ENCODE peak calls at places on chromosome 17, in six cellular contexts. E is cardiac muscle cell, D is fibroblast of pulmonary artery, Y is GM06990, L is thoracic aorta, B is mucosa of descending colon. Z is an unnamed sample.

GRCh38 chr17:36851230-36851629 is 86.0 kb upstream of the LHX1 start:
- DNase-seq in D (no peak), B (no peak), E (no peak), Y (no peak), L (no peak), Z (peak; percentile 81)

GRCh38 chr17:81198826-81199481 is 23.8 kb downstream of the CEP131 start:
- DNase-seq in E (no peak), Y (no peak), D (no peak), L (no peak), B (no peak), Z (no peak)

GRCh38 chr17:6574689-6575595 is 18.6 kb upstream of the PITPNM3 start:
- DNase-seq in E (peak; percentile 57), Y (peak; percentile 67), L (peak; percentile 24), B (peak; percentile 32), D (peak; percentile 65), Z (peak; percentile 48)

GRCh38 chr17:7987112-7987893 is 15.1 kb upstream of the GUCY2D start:
- DNase-seq in D (peak; percentile 53), E (no peak), Y (no peak), L (no peak), B (no peak), Z (peak; percentile 26)

GRCh38 chr17:67223924-67224323 is 21.1 kb downstream of the HELZ start:
- DNase-seq in E (no peak), Y (no peak), D (no peak), B (no peak), L (no peak), Z (no peak)

GRCh38 chr17:17774009-17774881 is 62.5 kb downstream of the SREBF1 start:
- DNase-seq in Y (no peak), D (peak; percentile 51), L (no peak), E (no peak), B (peak; percentile 82), Z (peak; percentile 96)

GRCh38 chr17:7328009-7328408 is 1.1 kb downstream of the NEURL4 start:
- DNase-seq in E (no peak), D (no peak), B (no peak), L (no peak), Y (no peak), Z (no peak)

GRCh38 chr17:17235212-17236174 is 1.5 kb downstream of the FLCN start:
- DNase-seq in D (peak; percentile 11), Y (no peak), B (no peak), L (no peak), E (peak; percentile 13), Z (peak; percentile 66)

GRCh38 chr17:51371732-51372151 is 111.4 kb downstream of the UTP18 start:
- DNase-seq in L (no peak), B (peak; percentile 31), D (peak; percentile 57), E (peak; percentile 45), Y (peak; percentile 32), Z (peak; percentile 57)

GRCh38 chr17:41750866-41751265 is 16.4 kb upstream of the HAP1 start:
- DNase-seq in D (no peak), Y (no peak), L (no peak), B (no peak), E (no peak), Z (no peak)

GRCh38 chr17:2253768-2254406 is 49.7 kb downstream of the SMG6 start:
- DNase-seq in Y (peak; percentile 72), E (no peak), L (no peak), D (no peak), B (no peak), Z (no peak)

GRCh38 chr17:393806-394717 is 41.5 kb upstream of the RPH3AL start:
- DNase-seq in L (no peak), B (no peak), E (no peak), D (no peak), Y (no peak), Z (peak; percentile 26)

GRCh38 chr17:82645516-82645915 is 2.7 kb downstream of the WDR45B start:
- DNase-seq in D (no peak), Y (no peak), L (no peak), B (no peak), E (no peak), Z (peak; percentile 40)

GRCh38 chr17:69344939-69345338 is 18.0 kb upstream of the ABCA5 start:
- DNase-seq in B (no peak), D (no peak), L (no peak), Y (no peak), E (no peak), Z (peak; percentile 22)

GRCh38 chr17:81070541-81071246 is 35.7 kb downstream of the BAIAP2 start:
- DNase-seq in L (no peak), B (no peak), E (no peak), Y (no peak), D (no peak), Z (no peak)

GRCh38 chr17:21816592-21817567 is 124.6 kb downstream of the KCNJ18 start:
- DNase-seq in E (no peak), D (no peak), B (no peak), Y (no peak), L (no peak), Z (no peak)

GRCh38 chr17:81039854-81040758 is 5.2 kb downstream of the BAIAP2 start:
- DNase-seq in Y (no peak), D (peak; percentile 62), E (no peak), B (no peak), L (no peak), Z (peak; percentile 72)

GRCh38 chr17:7405413-7405881 is 1.6 kb upstream of the TMEM256 start:
- DNase-seq in D (no peak), L (no peak), Y (no peak), E (peak; percentile 25), B (peak; percentile 51), Z (no peak)

GRCh38 chr17:79220201-79220714 is 145.6 kb downstream of the ENGASE start:
- DNase-seq in D (no peak), L (no peak), E (peak; percentile 32), B (no peak), Y (no peak), Z (no peak)

GRCh38 chr17:48577946-48578615 is at the start of gene HOXB4:
- DNase-seq in D (peak; percentile 56), L (peak; percentile 64), E (peak; percentile 86), Y (peak; percentile 68), B (peak; percentile 77), Z (no peak)

GRCh38 chr17:12866244-12866643 is 76.9 kb downstream of the ARHGAP44 start:
- DNase-seq in L (no peak), Y (peak; percentile 41), D (no peak), B (no peak), E (no peak), Z (no peak)

GRCh38 chr17:17151055-17151454 is 55.1 kb downstream of the PLD6 start:
- DNase-seq in D (peak; percentile 73), B (no peak), Y (no peak), E (no peak), L (no peak), Z (peak; percentile 78)

GRCh38 chr17:5373112-5373511 is 46.4 kb downstream of the NUP88 start:
- DNase-seq in L (no peak), Y (peak; percentile 46), B (no peak), E (no peak), D (no peak), Z (peak; percentile 36)

GRCh38 chr17:57391857-57392256 is 135.5 kb downstream of the MSI2 start:
- DNase-seq in D (no peak), L (no peak), E (no peak), Y (no peak), B (no peak), Z (no peak)

GRCh38 chr17:5540321-5540720 is 44.0 kb downstream of the NLRP1 start:
- DNase-seq in B (no peak), D (no peak), E (no peak), L (no peak), Y (no peak), Z (no peak)

GRCh38 chr17:71398706-71399620 is 721.9 kb upstream of the SOX9 start:
- DNase-seq in B (no peak), L (no peak), D (peak; percentile 6), E (peak; percentile 28), Y (no peak), Z (no peak)

GRCh38 chr17:55140751-55141150 is 124.0 kb upstream of the HLF start:
- DNase-seq in D (no peak), E (no peak), L (no peak), B (no peak), Y (no peak), Z (no peak)

GRCh38 chr17:60173304-60173807 is 23.6 kb downstream of the CA4 start:
- DNase-seq in Y (no peak), E (no peak), L (no peak), B (no peak), D (no peak), Z (no peak)

GRCh38 chr17:45783593-45784292 is 377 bp upstream of the CRHR1 start:
- DNase-seq in B (no peak), L (no peak), Y (no peak), D (no peak), E (peak; percentile 41), Z (no peak)

GRCh38 chr17:45784583-45785372 is 658 bp downstream of the CRHR1 start:
- DNase-seq in Y (no peak), E (peak; percentile 47), D (no peak), B (peak; percentile 27), L (no peak), Z (peak; percentile 29)

GRCh38 chr17:45780921-45781320 is 3.2 kb upstream of the CRHR1 start:
- DNase-seq in D (no peak), B (no peak), Y (no peak), L (no peak), E (no peak), Z (no peak)

GRCh38 chr17:45784293-45784582 is at the start of gene CRHR1:
- DNase-seq in E (no peak), B (no peak), L (no peak), D (no peak), Y (no peak), Z (no peak)

GRCh38 chr17:45782889-45783592 is 1.1 kb upstream of the CRHR1 start:
- DNase-seq in L (no peak), Y (no peak), E (peak; percentile 65), B (no peak), D (no peak), Z (no peak)
- TF ChIP-seq CTCF in L (peak; percentile 42), Y (peak; percentile 10), E (peak; percentile 40), B (no peak), D (no peak), Z (no peak)

DNA sequence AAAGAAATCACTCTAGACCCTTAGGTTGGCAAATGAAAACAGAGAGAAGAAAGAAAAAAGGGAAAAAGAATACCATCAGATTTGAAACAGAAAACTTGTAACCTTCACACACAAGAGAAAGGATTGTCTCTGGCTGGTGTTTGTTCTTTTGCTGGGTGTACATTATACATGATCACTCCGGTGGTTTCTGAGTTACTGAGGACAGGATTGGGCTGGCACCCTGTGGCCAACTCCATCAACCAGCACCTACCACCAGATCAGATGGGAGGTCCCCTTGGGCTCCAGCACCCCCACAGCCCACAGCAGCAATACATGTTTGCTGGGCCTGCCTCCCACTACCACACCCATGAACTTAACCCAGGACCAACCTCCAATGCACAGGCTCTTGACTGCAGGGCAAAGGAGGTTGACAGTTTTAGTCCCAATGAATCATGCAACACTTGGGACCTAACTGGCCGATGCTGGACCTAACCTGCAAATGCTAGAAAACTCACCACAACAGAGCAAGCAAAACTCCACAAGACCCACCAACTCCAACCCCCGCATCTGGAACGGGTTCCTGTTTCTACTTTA is 308.3 kb downstream of the SOX9 start:
- DNase-seq in L (no peak), B (no peak), E (no peak), D (no peak), Y (no peak), Z (no peak)
- H3K4me3 ChIP-seq in L (no peak overlapping the region), B (no peak overlapping the region), E (no peak overlapping the region), D (no peak overlapping the region), Y (no peak overlapping the region), Z (no peak overlapping the region)

GRCh38 chr17:77390870-77391269 is 250.1 kb downstream of the SEC14L1 start:
- DNase-seq in E (no peak), L (no peak), B (no peak), D (no peak), Y (no peak), Z (no peak)
- TF ChIP-seq CTCF in E (no peak), L (no peak), B (no peak), D (no peak), Y (no peak), Z (no peak)

GRCh38 chr17:3475812-3476686 is at the start of gene ASPA:
- DNase-seq in D (peak; percentile 6), B (no peak), Y (no peak), L (no peak), E (no peak), Z (peak; percentile 18)
- H3K4me3 ChIP-seq in D (peak within 1 kb of the TSS; percentile 44), B (no peak within 1 kb of the TSS), Y (peak within 1 kb of the TSS; percentile 56), L (peak within 1 kb of the TSS; percentile 44), E (no peak within 1 kb of the TSS), Z (no peak within 1 kb of the TSS)

Z was measured in epithelial cell of esophagus.